ENCODE peak calls at places on chromosome 5, in nine cellular contexts. D, C, M, J, W, H, T, R and S are unnamed samples.

GRCh38 chr5:6832994-6833393 is 119.8 kb downstream of the TENT4A start:
- DNase-seq in D (no peak), C (no peak), M (no peak), J (no peak), W (no peak), H (no peak), T (no peak), R (no peak), S (no peak)

GRCh38 chr5:61461412-61461811 is 129.4 kb downstream of the ZSWIM6 start:
- DNase-seq in D (no peak), C (no peak), M (no peak), J (no peak), W (no peak), H (no peak), T (no peak), R (no peak), S (no peak)

GRCh38 chr5:135993894-135994514 is 34.8 kb upstream of the TGFBI start:
- DNase-seq in D (no peak), C (no peak), M (no peak), J (no peak), W (peak), H (no peak), T (no peak), R (no peak), S (no peak)

GRCh38 chr5:37005946-37006540 is 129.5 kb downstream of the NIPBL start:
- DNase-seq in D (no peak), C (peak), M (no peak), J (no peak), W (peak), H (no peak), T (no peak), R (no peak), S (no peak)

GRCh38 chr5:141412853-141413539 is at the start of gene PCDHGA10:
- DNase-seq in D (no peak), C (peak), M (peak), J (no peak), W (peak), H (peak), T (peak), R (peak), S (peak)

GRCh38 chr5:124173386-124173785 is 573.1 kb downstream of the ZNF608 start:
- DNase-seq in D (no peak), C (no peak), M (no peak), J (no peak), W (no peak), H (no peak), T (no peak), R (no peak), S (no peak)

GRCh38 chr5:149141957-149142851 is 911 bp downstream of the ABLIM3 start:
- DNase-seq in D (no peak), C (no peak), M (peak), J (peak), W (no peak), H (no peak), T (no peak), R (no peak), S (no peak)

GRCh38 chr5:14147210-14147609 is 4.1 kb downstream of the TRIO start:
- DNase-seq in D (no peak), C (no peak), M (no peak), J (no peak), W (no peak), H (no peak), T (no peak), R (no peak), S (no peak)

GRCh38 chr5:151751091-151751490 is 7.3 kb downstream of the ATOX1 start:
- DNase-seq in D (peak), C (no peak), M (no peak), J (no peak), W (no peak), H (no peak), T (no peak), R (no peak), S (no peak)

GRCh38 chr5:150661086-150661485 is at the start of gene MYOZ3:
- DNase-seq in D (peak), C (no peak), M (no peak), J (no peak), W (no peak), H (no peak), T (no peak), R (no peak), S (no peak)

GRCh38 chr5:141680751-141681201 is 1.3 kb downstream of the ARAP3 start:
- DNase-seq in D (peak), C (no peak), M (no peak), J (peak), W (peak), H (no peak), T (no peak), R (no peak), S (no peak)

GRCh38 chr5:20554001-20554400 is 566.0 kb upstream of the CDH18 start:
- DNase-seq in D (no peak), C (no peak), M (no peak), J (no peak), W (no peak), H (no peak), T (no peak), R (no peak), S (peak)

GRCh38 chr5:10632110-10632903 is 68.4 kb downstream of the ANKRD33B start:
- DNase-seq in D (peak), C (peak), M (no peak), J (no peak), W (no peak), H (peak), T (no peak), R (no peak), S (peak)

GRCh38 chr5:73232266-73233041 is 59.5 kb downstream of the TMEM174 start:
- DNase-seq in D (no peak), C (no peak), M (no peak), J (no peak), W (no peak), H (no peak), T (no peak), R (no peak), S (no peak)

GRCh38 chr5:142608094-142608493 is 77.8 kb downstream of the FGF1 start:
- DNase-seq in D (no peak), C (no peak), M (no peak), J (no peak), W (no peak), H (no peak), T (no peak), R (no peak), S (no peak)

GRCh38 chr5:34854459-34855174 is 15.7 kb downstream of the TTC23L start:
- DNase-seq in D (no peak), C (no peak), M (no peak), J (no peak), W (no peak), H (no peak), T (no peak), R (no peak), S (no peak)

GRCh38 chr5:171272996-171273970 is 35.8 kb upstream of the TLX3 start:
- DNase-seq in D (no peak), C (peak), M (no peak), J (no peak), W (peak), H (no peak), T (no peak), R (no peak), S (no peak)

GRCh38 chr5:114319236-114319635 is 42.6 kb upstream of the KCNN2 start:
- DNase-seq in D (no peak), C (no peak), M (no peak), J (no peak), W (no peak), H (no peak), T (no peak), R (no peak), S (no peak)

GRCh38 chr5:108003178-108003577 is 332.4 kb upstream of the EFNA5 start:
- DNase-seq in D (no peak), C (no peak), M (no peak), J (no peak), W (no peak), H (peak), T (no peak), R (no peak), S (peak)

GRCh38 chr5:91311697-91312501 is 71.2 kb downstream of the ARRDC3 start:
- DNase-seq in D (peak), C (peak), M (peak), J (peak), W (peak), H (peak), T (peak), R (peak), S (peak)

DNA sequence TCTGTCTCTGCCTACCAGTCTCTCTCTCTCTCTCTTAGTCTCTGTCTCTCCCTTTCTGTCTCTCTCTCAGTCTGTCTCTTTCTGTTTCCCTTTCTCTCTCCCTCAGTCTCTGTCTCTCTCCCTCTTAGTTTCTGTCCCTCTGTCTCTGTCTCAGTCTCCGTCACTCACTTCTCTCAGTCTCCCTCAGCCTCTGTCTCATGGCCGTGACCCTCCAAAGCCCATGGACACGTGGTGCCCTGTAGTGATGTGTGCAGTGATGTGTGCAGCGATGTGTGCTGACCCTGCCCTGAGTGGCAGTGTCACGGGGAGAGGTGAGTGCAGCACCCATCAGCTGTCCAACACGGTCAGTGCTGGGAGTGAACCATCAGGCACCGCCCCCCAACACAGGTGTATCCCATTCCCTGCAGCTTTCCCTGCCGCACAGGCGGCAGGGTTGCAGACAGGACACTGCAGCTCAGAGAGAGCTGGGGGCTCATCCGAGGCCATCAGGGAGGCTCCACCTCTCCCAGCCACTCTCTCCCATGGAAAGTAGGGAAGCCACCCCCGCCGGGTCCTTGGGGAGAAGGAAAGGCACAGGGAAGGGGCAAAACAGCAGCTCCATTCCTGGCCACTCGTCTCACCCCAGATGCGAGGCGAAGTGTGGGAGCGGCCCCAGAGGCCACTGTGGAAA is 794 bp upstream of the LRRC14B start:
- DNase-seq in D (peak), C (no peak), M (no peak), J (no peak), W (no peak), H (no peak), T (peak), R (no peak), S (no peak)
- TF ChIP-seq POLR2A in D (no peak), C (no peak), M (no peak), J (no peak), W (no peak), H (no peak), T (no peak), R (no peak), S (no peak)

GRCh38 chr5:43604699-43605098 is 1.7 kb downstream of the NNT start:
- DNase-seq in D (no peak), C (no peak), M (no peak), J (no peak), W (no peak), H (no peak), T (no peak), R (no peak), S (no peak)

GRCh38 chr5:43603535-43604363 is 769 bp downstream of the NNT start:
- DNase-seq in D (peak), C (no peak), M (peak), J (peak), W (peak), H (peak), T (peak), R (peak), S (no peak)

GRCh38 chr5:43601454-43602260 is 1.3 kb upstream of the NNT start:
- DNase-seq in D (no peak), C (no peak), M (no peak), J (no peak), W (peak), H (no peak), T (no peak), R (no peak), S (peak)

GRCh38 chr5:43602818-43603534 is at the start of gene NNT:
- DNase-seq in D (peak), C (no peak), M (peak), J (peak), W (peak), H (peak), T (peak), R (peak), S (peak)

DNA sequence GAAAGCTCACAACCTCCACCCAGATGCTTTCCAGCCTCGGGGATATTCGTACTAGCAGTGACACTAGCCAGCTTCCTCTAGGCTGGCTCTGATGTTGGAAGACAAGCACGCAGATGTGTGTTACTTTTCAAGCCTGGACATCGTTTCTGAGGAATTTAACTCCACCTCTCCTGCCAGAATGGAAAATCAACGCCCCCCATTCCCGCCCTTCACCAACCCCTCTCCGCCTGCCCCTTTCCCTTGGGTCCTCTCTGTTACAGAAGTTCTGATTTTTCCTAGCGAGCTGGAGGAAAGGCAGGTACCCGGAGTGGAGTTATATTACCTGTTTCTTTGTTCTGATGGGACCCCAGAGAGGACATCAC is 543 bp upstream of the NNT start:
- DNase-seq in D (no peak), C (no peak), M (peak), J (peak), W (peak), H (peak), T (peak), R (peak), S (no peak)
- TF ChIP-seq POLR2A in D (no peak), C (no peak), M (no peak), J (peak), W (peak), H (no peak), T (no peak), R (no peak), S (no peak)

GRCh38 chr5:33303696-33304095 is 137.1 kb upstream of the TARS1 start:
- DNase-seq in D (no peak), C (no peak), M (no peak), J (no peak), W (peak), H (no peak), T (no peak), R (no peak), S (no peak)
- TF ChIP-seq POLR2A in D (no peak), C (no peak), M (no peak), J (no peak), W (no peak), H (no peak), T (no peak), R (no peak), S (no peak)

GRCh38 chr5:156329197-156329611 is 2.2 kb downstream of the SGCD start:
- DNase-seq in D (no peak), C (no peak), M (no peak), J (no peak), W (no peak), H (no peak), T (no peak), R (no peak), S (no peak)
- TF ChIP-seq POLR2A in D (no peak), C (no peak), M (no peak), J (no peak), W (no peak), H (no peak), T (no peak), R (no peak), S (no peak)

GRCh38 chr5:1803192-1803591 is 2.0 kb downstream of the NDUFS6 start:
- DNase-seq in D (no peak), C (no peak), M (no peak), J (no peak), W (no peak), H (no peak), T (no peak), R (no peak), S (no peak)

GRCh38 chr5:1800470-1801060 is 642 bp upstream of the NDUFS6 start:
- DNase-seq in D (no peak), C (no peak), M (no peak), J (no peak), W (peak), H (no peak), T (no peak), R (no peak), S (no peak)

GRCh38 chr5:1799602-1800469 is at the start of gene MRPL36:
- DNase-seq in D (peak), C (peak), M (peak), J (peak), W (peak), H (peak), T (peak), R (peak), S (peak)

GRCh38 chr5:1801954-1802295 is 718 bp downstream of the NDUFS6 start:
- DNase-seq in D (no peak), C (no peak), M (no peak), J (no peak), W (peak), H (no peak), T (no peak), R (no peak), S (no peak)

GRCh38 chr5:1801061-1801953 is at the start of gene NDUFS6:
- DNase-seq in D (peak), C (no peak), M (peak), J (peak), W (peak), H (peak), T (peak), R (peak), S (peak)
- TF ChIP-seq POLR2A in D (no peak), C (peak), M (peak), J (no peak), W (peak), H (peak), T (no peak), R (peak), S (peak)

DNA sequence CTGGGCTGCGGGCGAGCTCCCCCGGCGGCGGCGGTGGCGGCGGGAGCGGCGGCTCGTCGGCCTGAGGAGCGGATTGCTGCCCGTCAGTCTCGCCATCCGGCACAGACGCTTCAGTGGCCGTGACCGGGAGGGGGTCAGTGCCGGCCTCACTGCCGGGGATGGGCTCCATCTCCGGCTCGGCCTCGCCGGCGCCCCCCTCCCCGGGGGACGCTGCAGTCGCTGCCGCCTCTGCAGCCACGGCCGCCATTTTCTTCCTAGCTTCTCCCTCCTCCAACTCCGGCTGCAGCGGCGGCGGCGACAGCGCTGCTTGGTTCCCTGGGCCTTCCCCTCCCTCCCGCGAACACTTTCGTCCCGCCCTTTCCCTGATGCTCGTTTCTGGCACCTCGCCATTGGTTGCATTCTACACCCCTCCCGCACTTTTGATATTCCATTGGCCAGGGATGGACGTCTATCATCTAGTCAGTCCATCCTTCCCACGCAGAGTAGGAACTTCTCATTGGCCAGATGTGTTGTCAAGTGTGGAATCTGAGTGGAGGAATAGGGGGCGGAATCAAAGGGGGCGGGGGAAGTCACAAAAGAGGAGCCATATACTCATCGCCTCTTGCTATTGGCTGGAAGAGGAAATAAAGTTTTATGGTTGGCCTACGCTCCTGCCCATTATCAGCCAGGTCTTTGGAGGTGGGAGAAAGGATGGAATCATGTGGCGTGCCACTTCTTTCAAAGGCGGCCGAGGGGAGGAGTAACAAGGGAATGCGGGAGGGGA is at the start of gene PWWP2A:
- DNase-seq in D (peak), C (peak), M (peak), J (peak), W (peak), H (peak), T (peak), R (peak), S (peak)
- TF ChIP-seq POLR2A in D (no peak), C (peak), M (peak), J (peak), W (peak), H (peak), T (peak), R (peak), S (peak)

GRCh38 chr5:43798740-43799139 is 195.8 kb downstream of the NNT start:
- DNase-seq in D (no peak), C (no peak), M (no peak), J (no peak), W (no peak), H (no peak), T (no peak), R (no peak), S (no peak)

GRCh38 chr5:43804041-43804440 is 201.1 kb downstream of the NNT start:
- DNase-seq in D (no peak), C (no peak), M (no peak), J (no peak), W (no peak), H (no peak), T (no peak), R (no peak), S (no peak)

GRCh38 chr5:43802119-43802518 is 199.1 kb downstream of the NNT start:
- DNase-seq in D (no peak), C (no peak), M (no peak), J (no peak), W (no peak), H (no peak), T (no peak), R (no peak), S (peak)

GRCh38 chr5:43804723-43805122 is 201.7 kb downstream of the NNT start:
- DNase-seq in D (no peak), C (no peak), M (no peak), J (no peak), W (no peak), H (no peak), T (no peak), R (no peak), S (no peak)

GRCh38 chr5:43802651-43803050 is 199.7 kb downstream of the NNT start:
- DNase-seq in D (no peak), C (no peak), M (no peak), J (no peak), W (no peak), H (no peak), T (no peak), R (no peak), S (no peak)
- TF ChIP-seq POLR2A in D (no peak), C (no peak), M (no peak), J (no peak), W (no peak), H (no peak), T (no peak), R (no peak), S (no peak)